ENCODE peak calls at places on chromosomes 5 and 9, in four cellular contexts. W, P, H and L are unnamed samples.

GRCh38 chr5:67163231-67163756 is 33.3 kb downstream of the CD180 start:
- ATAC-seq in W (no peak), P (no peak), H (no peak), L (no peak)

GRCh38 chr5:180084638-180085561 is 13.3 kb upstream of the RNF130 start:
- ATAC-seq in W (no peak), P (no peak), H (peak; percentile 74), L (no peak)

GRCh38 chr5:113179156-113179555 is 202.6 kb downstream of the DCP2 start:
- ATAC-seq in W (no peak), P (no peak), H (no peak), L (no peak)

GRCh38 chr5:141494761-141495455 is 6.0 kb downstream of the PCDHGC5 start:
- ATAC-seq in W (no peak), P (no peak), H (peak; percentile 48), L (no peak)

GRCh38 chr5:67941750-67942450 is 273.7 kb upstream of the PIK3R1 start:
- ATAC-seq in W (no peak), P (no peak), H (no peak), L (peak; percentile 58)

GRCh38 chr5:77910789-77911188 is 134.7 kb upstream of the TBCA start:
- ATAC-seq in W (no peak), P (no peak), H (no peak), L (no peak)

GRCh38 chr5:140690376-140690932 is 716 bp downstream of the HARS1 start:
- ATAC-seq in W (peak; percentile 35), P (peak; percentile 5), H (peak; percentile 19), L (no peak)

GRCh38 chr5:57889558-57889957 is 406.9 kb upstream of the ACTBL2 start:
- ATAC-seq in W (no peak), P (peak; percentile 93), H (peak; percentile 71), L (no peak)

GRCh38 chr5:6686916-6687409 is 26.3 kb upstream of the TENT4A start:
- ATAC-seq in W (no peak), P (peak; percentile 46), H (peak; percentile 66), L (no peak)

GRCh38 chr5:172003750-172004149 is 2.7 kb downstream of the FBXW11 start:
- ATAC-seq in W (no peak), P (no peak), H (no peak), L (no peak)

GRCh38 chr9:12794024-12794799 is 19.4 kb downstream of the LURAP1L start:
- ATAC-seq in W (no peak), P (peak; percentile 48), H (no peak), L (no peak)

GRCh38 chr9:116365056-116365471 is 211.5 kb downstream of the PAPPA start:
- ATAC-seq in W (no peak), P (peak; percentile 32), H (no peak), L (peak; percentile 76)

DNA sequence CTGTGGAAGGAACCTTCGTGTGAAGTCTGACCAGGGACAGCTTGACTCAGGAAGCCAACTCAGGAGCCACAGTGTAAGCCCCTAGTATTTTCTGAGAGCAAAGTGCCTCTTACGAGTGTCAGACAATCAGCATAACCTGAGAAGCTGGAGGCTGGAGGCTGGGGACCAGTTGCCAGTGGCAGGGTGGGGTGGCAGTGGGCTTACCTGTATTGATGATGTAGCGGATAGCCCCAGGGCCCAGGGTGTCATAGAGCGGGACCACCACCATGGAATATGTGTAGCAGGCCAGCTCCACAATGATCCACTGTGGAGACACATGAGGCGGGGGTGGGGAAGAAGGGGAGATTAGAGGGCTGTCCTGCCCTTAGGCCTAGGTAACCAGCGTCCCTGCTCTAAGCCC is 22.9 kb downstream of the ACSL6 start:
- ATAC-seq in W (no peak), P (no peak), H (no peak), L (no peak)
- H3K4me3 ChIP-seq in W (no peak overlapping the region), P (no peak overlapping the region), H (no peak overlapping the region), L (no peak overlapping the region)

GRCh38 chr5:103433216-103433615 is 129.4 kb downstream of the NUDT12 start:
- ATAC-seq in W (no peak), P (peak; percentile 25), H (no peak), L (no peak)

GRCh38 chr5:103434057-103434456 is 128.5 kb downstream of the NUDT12 start:
- ATAC-seq in W (no peak), P (peak; percentile 34), H (peak; percentile 60), L (no peak)

GRCh38 chr5:103436112-103436511 is 126.5 kb downstream of the NUDT12 start:
- ATAC-seq in W (no peak), P (no peak), H (no peak), L (no peak)

GRCh38 chr5:103436661-103437060 is 125.9 kb downstream of the NUDT12 start:
- ATAC-seq in W (no peak), P (no peak), H (no peak), L (no peak)

GRCh38 chr5:103435136-103435914 is 127.3 kb downstream of the NUDT12 start:
- ATAC-seq in W (no peak), P (no peak), H (no peak), L (no peak)
- TF ChIP-seq EP300 in W (no peak), P (no peak), H (no peak), L (no peak)

GRCh38 chr5:59769832-59770231 is 123.7 kb downstream of the PDE4D start:
- ATAC-seq in W (no peak), P (no peak), H (no peak), L (no peak)
- H3K4me3 ChIP-seq in W (no peak overlapping the region), P (peak overlapping the region; percentile 79), H (no peak overlapping the region), L (no peak overlapping the region)

GRCh38 chr9:127114606-127115005 is 7.8 kb downstream of the ANGPTL2 start:
- ATAC-seq in W (no peak), P (no peak), H (no peak), L (no peak)
- TF ChIP-seq EP300 in W (no peak), P (no peak), H (no peak), L (no peak)

GRCh38 chr5:59428391-59428790 is 465.1 kb downstream of the PDE4D start:
- ATAC-seq in W (no peak), P (no peak), H (no peak), L (no peak)

GRCh38 chr5:59424515-59424914 is 469.0 kb downstream of the PDE4D start:
- ATAC-seq in W (no peak), P (no peak), H (no peak), L (no peak)

GRCh38 chr5:59433174-59433573 is 460.4 kb downstream of the PDE4D start:
- ATAC-seq in W (no peak), P (no peak), H (no peak), L (no peak)

GRCh38 chr5:59430066-59430702 is 463.3 kb downstream of the PDE4D start:
- ATAC-seq in W (no peak), P (no peak), H (no peak), L (no peak)
- H3K4me3 ChIP-seq in W (no peak overlapping the region), P (no peak overlapping the region), H (no peak overlapping the region), L (no peak overlapping the region)

GRCh38 chr9:122975196-122975595 is 34.4 kb downstream of the RABGAP1 start:
- ATAC-seq in W (no peak), P (no peak), H (no peak), L (no peak)
- TF ChIP-seq EP300 in W (no peak), P (no peak), H (no peak), L (no peak)

GRCh38 chr9:90023861-90024260 is 419.0 kb downstream of the GADD45G start:
- ATAC-seq in W (no peak), P (no peak), H (no peak), L (no peak)
- H3K4me3 ChIP-seq in W (no peak overlapping the region), P (no peak overlapping the region), H (no peak overlapping the region), L (no peak overlapping the region)

GRCh38 chr5:3385874-3386536 is 209.6 kb upstream of the IRX1 start:
- ATAC-seq in W (no peak), P (no peak), H (no peak), L (no peak)
- TF ChIP-seq EP300 in W (no peak), P (no peak), H (no peak), L (no peak)